ENCODE peak calls at places on chromosomes 2 and 18, in four cellular contexts. P is K562, H is HepG2, Y is GM12878. C is an unnamed sample.
A peak's percentile ranks its signal among the peaks of the same experiment; 100 is the strongest.

GRCh38 chr2:130349174-130349573 is 6.5 kb downstream of the IMP4 start:
- DNase-seq in Y (no peak), H (no peak), P (no peak), C (no peak)

GRCh38 chr2:36394804-36395203 is 39.2 kb downstream of the CRIM1 start:
- DNase-seq in Y (no peak), P (no peak), H (no peak), C (no peak)

GRCh38 chr2:167294031-167294774 is 405.9 kb downstream of the XIRP2 start:
- DNase-seq in H (no peak), P (no peak), Y (no peak), C (peak; percentile 73)

GRCh38 chr2:186518945-186519344 is 32.9 kb downstream of the ZC3H15 start:
- DNase-seq in P (no peak), H (no peak), Y (no peak), C (no peak)

GRCh38 chr18:37450434-37451133 is 115.0 kb downstream of the CELF4 start:
- DNase-seq in Y (no peak), P (no peak), H (no peak), C (peak; percentile 89)

GRCh38 chr2:74051504-74051903 is 66.8 kb downstream of the TET3 start:
- DNase-seq in H (no peak), P (no peak), Y (no peak), C (no peak)

GRCh38 chr2:219629976-219630695 is 2.7 kb downstream of the SLC4A3 start:
- DNase-seq in H (no peak), P (no peak), Y (no peak), C (no peak)

GRCh38 chr2:177348735-177349693 is 43.6 kb upstream of the AGPS start:
- DNase-seq in Y (no peak), P (no peak), H (peak; percentile 65), C (no peak)

GRCh38 chr2:88123164-88123974 is 4.5 kb downstream of the FABP1 start:
- DNase-seq in P (no peak), Y (no peak), H (no peak), C (no peak)

GRCh38 chr2:240323601-240324291 is 111.7 kb upstream of the GPC1 start:
- DNase-seq in H (no peak), Y (no peak), P (no peak), C (no peak)

GRCh38 chr18:30485078-30485477 is 557.5 kb downstream of the DSC3 start:
- DNase-seq in H (no peak), Y (no peak), P (no peak), C (no peak)

GRCh38 chr18:13973061-13973460 is 57.7 kb upstream of the MC2R start:
- DNase-seq in Y (no peak), H (no peak), P (no peak), C (peak; percentile 46)

GRCh38 chr2:221097568-221097915 is 474.6 kb downstream of the EPHA4 start:
- DNase-seq in Y (no peak), P (no peak), H (no peak), C (no peak)

GRCh38 chr2:165874445-165875039 is 79.0 kb downstream of the TTC21B start:
- DNase-seq in P (peak; percentile 43), Y (peak; percentile 36), H (peak; percentile 72), C (peak; percentile 88)

GRCh38 chr2:84878459-84878858 is 2.4 kb downstream of the TRABD2A start:
- DNase-seq in H (peak; percentile 50), P (no peak), Y (no peak), C (no peak)

GRCh38 chr2:84873350-84873749 is 7.5 kb downstream of the TRABD2A start:
- DNase-seq in Y (no peak), P (no peak), H (no peak), C (no peak)

GRCh38 chr2:84876369-84876768 is 4.5 kb downstream of the TRABD2A start:
- DNase-seq in H (no peak), Y (no peak), P (no peak), C (no peak)

GRCh38 chr2:84875213-84875560 is 5.7 kb downstream of the TRABD2A start:
- DNase-seq in P (no peak), Y (no peak), H (no peak), C (no peak)

DNA sequence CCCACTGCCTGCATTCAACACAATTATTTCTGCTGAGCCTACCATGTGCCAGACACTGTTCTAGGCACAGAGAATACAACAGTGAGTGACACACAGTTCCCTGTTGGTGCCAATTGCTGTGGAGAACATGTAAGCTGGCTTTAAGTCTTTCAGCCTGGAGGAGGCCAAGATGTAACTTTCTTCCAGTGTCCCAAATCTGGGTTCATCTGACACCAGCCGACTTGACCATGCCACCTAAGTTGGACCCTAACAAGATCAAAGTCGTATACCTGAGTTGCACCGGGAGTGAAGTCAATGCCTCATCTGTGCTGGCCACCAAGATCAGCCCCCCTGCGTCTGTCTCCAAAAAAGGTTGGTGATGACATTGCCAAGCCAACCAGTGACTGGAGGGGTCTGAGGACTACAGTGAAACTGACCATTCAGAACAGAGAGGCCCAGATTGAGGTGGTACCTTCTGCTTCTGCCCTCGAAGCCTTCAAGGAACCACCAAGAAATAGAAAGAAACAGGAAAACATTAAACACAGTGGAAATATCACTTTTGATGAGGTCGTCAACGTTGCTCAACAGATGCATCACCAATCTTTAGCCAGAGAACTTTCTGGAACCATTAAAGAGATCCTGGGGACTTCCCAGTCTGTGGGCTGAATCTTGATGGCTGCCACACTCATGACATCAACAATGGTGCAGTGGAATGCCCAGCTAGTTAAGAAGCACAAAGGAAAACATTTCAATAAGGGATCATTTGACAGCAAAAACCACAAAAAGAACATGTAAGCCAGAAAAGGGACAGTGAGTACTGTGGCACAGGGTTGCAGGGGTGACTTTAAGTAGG is 6.3 kb downstream of the TRABD2A start:
- DNase-seq in H (no peak), Y (no peak), P (no peak), C (no peak)
- TF ChIP-seq CREB1 in H (no peak), Y (no peak), P (no peak), C (no peak)

DNA sequence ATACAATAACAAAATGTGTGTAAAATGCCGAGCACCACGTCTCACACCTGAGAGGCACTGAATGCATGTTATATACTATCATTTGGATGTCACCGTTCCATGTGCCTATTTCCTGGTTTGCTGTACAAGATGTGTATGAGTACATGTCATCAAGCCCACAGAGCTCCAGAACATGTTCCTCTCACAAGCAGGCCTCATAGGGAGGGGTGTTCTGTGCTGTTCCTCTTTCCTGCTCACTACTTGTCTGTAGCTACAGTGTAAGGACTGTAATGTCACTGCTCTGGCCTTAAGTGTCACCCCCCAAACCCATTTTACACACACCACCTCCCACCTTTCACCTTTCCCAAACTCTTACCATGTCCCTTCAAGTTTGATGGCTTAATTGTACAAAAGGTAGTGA is 1.8 kb downstream of the AFF3 start:
- DNase-seq in H (no peak), Y (no peak), P (no peak), C (no peak)
- H3K4me1 ChIP-seq in H (no peaks in the 10 kb centered on the region), Y (peaks cover 31% of the 10 kb centered on the region), P (no peaks in the 10 kb centered on the region), C (no peaks in the 10 kb centered on the region)

GRCh38 chr2:46942143-46942526 is 26.5 kb upstream of the MCFD2 start:
- DNase-seq in Y (no peak), H (no peak), P (peak; percentile 38), C (no peak)

GRCh38 chr2:46937457-46937856 is 21.9 kb upstream of the MCFD2 start:
- DNase-seq in P (no peak), H (no peak), Y (no peak), C (peak; percentile 22)

GRCh38 chr2:46936566-46936965 is 21.0 kb upstream of the MCFD2 start:
- DNase-seq in H (no peak), P (no peak), Y (no peak), C (no peak)

GRCh38 chr2:46942891-46943626 is 27.5 kb upstream of the MCFD2 start:
- DNase-seq in H (no peak), Y (no peak), P (no peak), C (no peak)

GRCh38 chr2:46939596-46940359 is 24.2 kb upstream of the MCFD2 start:
- DNase-seq in Y (no peak), H (peak; percentile 23), P (no peak), C (no peak)
- TF ChIP-seq CREB1 in Y (no peak), H (no peak), P (no peak), C (no peak)

GRCh38 chr2:85744055-85744454 is 9.7 kb upstream of the ATOH8 start:
- DNase-seq in P (no peak), Y (no peak), H (no peak), C (no peak)

GRCh38 chr2:85744771-85745601 is 8.8 kb upstream of the ATOH8 start:
- DNase-seq in P (no peak), Y (no peak), H (no peak), C (no peak)

GRCh38 chr2:85747441-85747840 is 6.3 kb upstream of the ATOH8 start:
- DNase-seq in P (no peak), Y (no peak), H (no peak), C (no peak)

GRCh38 chr2:85746313-85747004 is 7.3 kb upstream of the ATOH8 start:
- DNase-seq in Y (no peak), P (no peak), H (no peak), C (no peak)

GRCh38 chr2:85745619-85746018 is 8.2 kb upstream of the ATOH8 start:
- DNase-seq in Y (no peak), H (no peak), P (no peak), C (no peak)
- H3K4me1 ChIP-seq in Y (peaks cover 16% of the 10 kb centered on the region), H (peaks cover 34% of the 10 kb centered on the region), P (peaks cover 2% of the 10 kb centered on the region), C (peaks cover 7% of the 10 kb centered on the region)

GRCh38 chr2:106972782-106973181 is 86.8 kb upstream of the ST6GAL2 start:
- DNase-seq in Y (no peak), P (no peak), H (no peak), C (no peak)
- TF ChIP-seq CREB1 in Y (no peak), P (no peak), H (no peak), C (no peak)

DNA sequence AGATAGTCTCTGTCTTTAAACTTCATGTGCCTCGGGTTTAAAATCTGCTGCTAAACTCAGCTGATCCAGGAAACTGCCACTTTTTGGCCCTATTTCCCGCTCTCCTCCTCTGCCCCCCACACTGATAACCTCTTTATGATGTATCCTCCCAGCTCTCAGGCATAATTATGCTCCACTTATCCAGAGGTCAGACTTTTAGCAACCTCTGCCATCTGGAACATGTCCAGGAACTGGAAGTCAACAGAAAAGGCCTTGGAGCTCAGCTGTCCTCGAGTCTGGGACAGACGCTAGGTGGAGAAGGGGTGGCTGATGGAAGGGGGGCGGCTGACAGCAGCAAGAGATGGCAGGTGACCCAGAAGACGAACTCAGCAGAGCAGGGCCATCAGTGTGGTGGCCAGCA is 41.2 kb downstream of the ASAP2 start:
- DNase-seq in Y (no peak), H (peak; percentile 87), P (no peak), C (no peak)
- H3K4me1 ChIP-seq in Y (no peaks in the 10 kb centered on the region), H (peaks cover 67% of the 10 kb centered on the region), P (peaks cover 3% of the 10 kb centered on the region), C (peaks cover 29% of the 10 kb centered on the region)